ENCODE peak calls at places on chromosomes 2 and 18, in ten cellular contexts. One of them, this sample, is unnamed.

GRCh38 chr2:146806295-146807005 is 1038.4 kb upstream of the ACVR2A start:
- DNase-seq in activated CD4-positive, alpha-beta T cell treated with anti-CD3 and anti-CD28 coated beads, Interleukin-2, amount 10 ng/mL, durations not matched to agents 7 days and 5 days: no peak
- DNase-seq in pancreas: no peak
- DNase-seq in sigmoid colon: no peak
- DNase-seq in A172: peak; percentile 48
- DNase-seq in activated naive CD8-positive, alpha-beta T cell treated with anti-CD3 and anti-CD28 coated beads for 36 hours: no peak
- DNase-seq in HEK293T: no peak
- DNase-seq in dermis microvascular lymphatic vessel endothelial cell: no peak
- DNase-seq in HT1080: peak; percentile 18
- DNase-seq in cardiac fibroblast: peak; percentile 56
- DNase-seq in this sample: no peak

GRCh38 chr2:66198873-66199272 is 236.1 kb upstream of the MEIS1 start:
- DNase-seq in sigmoid colon: no peak
- DNase-seq in pancreas: no peak
- DNase-seq in dermis microvascular lymphatic vessel endothelial cell: no peak
- DNase-seq in cardiac fibroblast: no peak
- DNase-seq in HT1080: no peak
- DNase-seq in activated naive CD8-positive, alpha-beta T cell treated with anti-CD3 and anti-CD28 coated beads for 36 hours: no peak
- DNase-seq in HEK293T: no peak
- DNase-seq in A172: no peak
- DNase-seq in activated CD4-positive, alpha-beta T cell treated with anti-CD3 and anti-CD28 coated beads, Interleukin-2, amount 10 ng/mL, durations not matched to agents 7 days and 5 days: no peak
- DNase-seq in this sample: no peak

GRCh38 chr2:121890041-121890440 is 134.6 kb downstream of the TSN start:
- DNase-seq in activated CD4-positive, alpha-beta T cell treated with anti-CD3 and anti-CD28 coated beads, Interleukin-2, amount 10 ng/mL, durations not matched to agents 7 days and 5 days: no peak
- DNase-seq in HT1080: no peak
- DNase-seq in A172: no peak
- DNase-seq in dermis microvascular lymphatic vessel endothelial cell: no peak
- DNase-seq in activated naive CD8-positive, alpha-beta T cell treated with anti-CD3 and anti-CD28 coated beads for 36 hours: no peak
- DNase-seq in HEK293T: no peak
- DNase-seq in pancreas: no peak
- DNase-seq in cardiac fibroblast: no peak
- DNase-seq in sigmoid colon: no peak
- DNase-seq in this sample: no peak

GRCh38 chr2:128304715-128305554 is 13.7 kb downstream of the HS6ST1 start:
- DNase-seq in A172: peak; percentile 87
- DNase-seq in sigmoid colon: peak; percentile 96
- DNase-seq in dermis microvascular lymphatic vessel endothelial cell: peak; percentile 24
- DNase-seq in cardiac fibroblast: peak; percentile 99
- DNase-seq in HEK293T: peak; percentile 55
- DNase-seq in HT1080: peak; percentile 77
- DNase-seq in pancreas: peak; percentile 67
- DNase-seq in activated CD4-positive, alpha-beta T cell treated with anti-CD3 and anti-CD28 coated beads, Interleukin-2, amount 10 ng/mL, durations not matched to agents 7 days and 5 days: no peak
- DNase-seq in activated naive CD8-positive, alpha-beta T cell treated with anti-CD3 and anti-CD28 coated beads for 36 hours: no peak
- DNase-seq in this sample: peak; percentile 62

GRCh38 chr18:66557091-66557490 is 46.8 kb downstream of the CDH19 start:
- DNase-seq in dermis microvascular lymphatic vessel endothelial cell: no peak
- DNase-seq in sigmoid colon: no peak
- DNase-seq in A172: no peak
- DNase-seq in activated naive CD8-positive, alpha-beta T cell treated with anti-CD3 and anti-CD28 coated beads for 36 hours: no peak
- DNase-seq in HT1080: no peak
- DNase-seq in pancreas: no peak
- DNase-seq in activated CD4-positive, alpha-beta T cell treated with anti-CD3 and anti-CD28 coated beads, Interleukin-2, amount 10 ng/mL, durations not matched to agents 7 days and 5 days: no peak
- DNase-seq in HEK293T: no peak
- DNase-seq in cardiac fibroblast: no peak
- DNase-seq in this sample: no peak

GRCh38 chr2:1272835-1273234 is 140.4 kb upstream of the TPO start:
- DNase-seq in HT1080: no peak
- DNase-seq in dermis microvascular lymphatic vessel endothelial cell: no peak
- DNase-seq in cardiac fibroblast: no peak
- DNase-seq in activated CD4-positive, alpha-beta T cell treated with anti-CD3 and anti-CD28 coated beads, Interleukin-2, amount 10 ng/mL, durations not matched to agents 7 days and 5 days: no peak
- DNase-seq in sigmoid colon: no peak
- DNase-seq in HEK293T: no peak
- DNase-seq in activated naive CD8-positive, alpha-beta T cell treated with anti-CD3 and anti-CD28 coated beads for 36 hours: no peak
- DNase-seq in pancreas: no peak
- DNase-seq in A172: no peak
- DNase-seq in this sample: no peak

GRCh38 chr2:27729614-27730013 is 41.9 kb upstream of the MRPL33 start:
- DNase-seq in dermis microvascular lymphatic vessel endothelial cell: no peak
- DNase-seq in activated naive CD8-positive, alpha-beta T cell treated with anti-CD3 and anti-CD28 coated beads for 36 hours: no peak
- DNase-seq in cardiac fibroblast: no peak
- DNase-seq in pancreas: no peak
- DNase-seq in activated CD4-positive, alpha-beta T cell treated with anti-CD3 and anti-CD28 coated beads, Interleukin-2, amount 10 ng/mL, durations not matched to agents 7 days and 5 days: no peak
- DNase-seq in HEK293T: no peak
- DNase-seq in sigmoid colon: no peak
- DNase-seq in HT1080: no peak
- DNase-seq in A172: no peak
- DNase-seq in this sample: no peak

GRCh38 chr2:67462741-67463496 is 65.8 kb downstream of the ETAA1 start:
- DNase-seq in activated naive CD8-positive, alpha-beta T cell treated with anti-CD3 and anti-CD28 coated beads for 36 hours: no peak
- DNase-seq in A172: no peak
- DNase-seq in cardiac fibroblast: no peak
- DNase-seq in HT1080: no peak
- DNase-seq in dermis microvascular lymphatic vessel endothelial cell: no peak
- DNase-seq in HEK293T: no peak
- DNase-seq in pancreas: no peak
- DNase-seq in activated CD4-positive, alpha-beta T cell treated with anti-CD3 and anti-CD28 coated beads, Interleukin-2, amount 10 ng/mL, durations not matched to agents 7 days and 5 days: no peak
- DNase-seq in sigmoid colon: no peak
- DNase-seq in this sample: no peak

GRCh38 chr2:26652361-26653041 is 11.3 kb upstream of the CIB4 start:
- DNase-seq in HT1080: no peak
- DNase-seq in cardiac fibroblast: peak; percentile 78
- DNase-seq in activated naive CD8-positive, alpha-beta T cell treated with anti-CD3 and anti-CD28 coated beads for 36 hours: no peak
- DNase-seq in A172: no peak
- DNase-seq in activated CD4-positive, alpha-beta T cell treated with anti-CD3 and anti-CD28 coated beads, Interleukin-2, amount 10 ng/mL, durations not matched to agents 7 days and 5 days: no peak
- DNase-seq in pancreas: no peak
- DNase-seq in dermis microvascular lymphatic vessel endothelial cell: no peak
- DNase-seq in HEK293T: no peak
- DNase-seq in sigmoid colon: peak; percentile 76
- DNase-seq in this sample: no peak

GRCh38 chr2:38750793-38751042 is 443 bp downstream of the SRSF7 start:
- DNase-seq in HEK293T: peak; percentile 45
- DNase-seq in pancreas: no peak
- DNase-seq in activated naive CD8-positive, alpha-beta T cell treated with anti-CD3 and anti-CD28 coated beads for 36 hours: no peak
- DNase-seq in HT1080: no peak
- DNase-seq in activated CD4-positive, alpha-beta T cell treated with anti-CD3 and anti-CD28 coated beads, Interleukin-2, amount 10 ng/mL, durations not matched to agents 7 days and 5 days: peak; percentile 80
- DNase-seq in A172: no peak
- DNase-seq in dermis microvascular lymphatic vessel endothelial cell: no peak
- DNase-seq in cardiac fibroblast: no peak
- DNase-seq in sigmoid colon: peak; percentile 86
- DNase-seq in this sample: peak; percentile 72

GRCh38 chr2:215015421-215015820 is 123.0 kb downstream of the ABCA12 start:
- DNase-seq in HT1080: no peak
- DNase-seq in pancreas: no peak
- DNase-seq in dermis microvascular lymphatic vessel endothelial cell: no peak
- DNase-seq in cardiac fibroblast: no peak
- DNase-seq in activated CD4-positive, alpha-beta T cell treated with anti-CD3 and anti-CD28 coated beads, Interleukin-2, amount 10 ng/mL, durations not matched to agents 7 days and 5 days: no peak
- DNase-seq in sigmoid colon: no peak
- DNase-seq in HEK293T: no peak
- DNase-seq in A172: no peak
- DNase-seq in activated naive CD8-positive, alpha-beta T cell treated with anti-CD3 and anti-CD28 coated beads for 36 hours: no peak
- DNase-seq in this sample: no peak

GRCh38 chr18:7755753-7756475 is 188.8 kb downstream of the PTPRM start:
- DNase-seq in dermis microvascular lymphatic vessel endothelial cell: peak; percentile 23
- DNase-seq in pancreas: no peak
- DNase-seq in activated CD4-positive, alpha-beta T cell treated with anti-CD3 and anti-CD28 coated beads, Interleukin-2, amount 10 ng/mL, durations not matched to agents 7 days and 5 days: no peak
- DNase-seq in A172: no peak
- DNase-seq in sigmoid colon: no peak
- DNase-seq in HEK293T: no peak
- DNase-seq in cardiac fibroblast: peak; percentile 76
- DNase-seq in HT1080: no peak
- DNase-seq in activated naive CD8-positive, alpha-beta T cell treated with anti-CD3 and anti-CD28 coated beads for 36 hours: no peak
- DNase-seq in this sample: no peak

GRCh38 chr2:109284816-109285215 is 155.8 kb downstream of the SH3RF3 start:
- DNase-seq in dermis microvascular lymphatic vessel endothelial cell: peak; percentile 61
- DNase-seq in pancreas: no peak
- DNase-seq in activated naive CD8-positive, alpha-beta T cell treated with anti-CD3 and anti-CD28 coated beads for 36 hours: no peak
- DNase-seq in HT1080: no peak
- DNase-seq in cardiac fibroblast: peak; percentile 73
- DNase-seq in HEK293T: no peak
- DNase-seq in sigmoid colon: peak; percentile 69
- DNase-seq in A172: peak; percentile 32
- DNase-seq in activated CD4-positive, alpha-beta T cell treated with anti-CD3 and anti-CD28 coated beads, Interleukin-2, amount 10 ng/mL, durations not matched to agents 7 days and 5 days: no peak
- DNase-seq in this sample: no peak